ENCODE peak calls at places on chromosome 7, in six cellular contexts. S is ascending aorta, V is HFF-Myc, R is astrocyte of the cerebellum, Q is epithelial cell of esophagus, I is neural crest cell. G is an unnamed sample.
A peak's percentile ranks its signal among the peaks of the same experiment; 100 is the strongest.

GRCh38 chr7:30238721-30239441 is 45.5 kb upstream of the ZNRF2 start:
- DNase-seq in S (peak; percentile 68), V (no peak), R (peak; percentile 22), Q (peak; percentile 98), I (no peak), G (no peak)

GRCh38 chr7:98213874-98214810 is 2.9 kb downstream of the BHLHA15 start:
- DNase-seq in S (peak; percentile 62), V (no peak), R (no peak), Q (no peak), I (no peak), G (no peak)

GRCh38 chr7:29237483-29237882 is 42.9 kb downstream of the CHN2 start:
- DNase-seq in S (no peak), V (no peak), R (no peak), Q (no peak), I (no peak), G (no peak)

GRCh38 chr7:129144095-129144833 is at the start of gene TSPAN33:
- DNase-seq in S (peak; percentile 85), V (no peak), R (peak; percentile 15), Q (peak; percentile 81), I (peak; percentile 69), G (peak; percentile 17)

GRCh38 chr7:108637049-108637621 is 67.5 kb downstream of the DNAJB9 start:
- DNase-seq in S (no peak), V (no peak), R (no peak), Q (no peak), I (no peak), G (no peak)

GRCh38 chr7:26522633-26523032 is 231.0 kb downstream of the SNX10 start:
- DNase-seq in S (no peak), V (no peak), R (no peak), Q (no peak), I (no peak), G (no peak)

GRCh38 chr7:50682573-50682972 is 100.1 kb downstream of the GRB10 start:
- DNase-seq in S (no peak), V (no peak), R (no peak), Q (no peak), I (no peak), G (no peak)

GRCh38 chr7:44977304-44977858 is 1.4 kb downstream of the MYO1G start:
- DNase-seq in S (no peak), V (no peak), R (no peak), Q (peak; percentile 42), I (no peak), G (no peak)

GRCh38 chr7:137996386-137996851 is 5.5 kb downstream of the CREB3L2 start:
- DNase-seq in S (no peak), V (peak; percentile 93), R (peak; percentile 79), Q (no peak), I (no peak), G (no peak)

GRCh38 chr7:99258501-99258900 is 14.1 kb upstream of the MYH16 start:
- DNase-seq in S (no peak), V (no peak), R (no peak), Q (peak; percentile 68), I (no peak), G (no peak)

GRCh38 chr7:6652446-6653011 is 15.4 kb downstream of the ZNF316 start:
- DNase-seq in S (no peak), V (no peak), R (no peak), Q (no peak), I (no peak), G (no peak)

GRCh38 chr7:30160329-30160728 is 25.5 kb downstream of the MTURN start:
- DNase-seq in S (no peak), V (no peak), R (no peak), Q (no peak), I (no peak), G (no peak)

GRCh38 chr7:93245525-93246432 is 13.6 kb downstream of the VPS50 start:
- DNase-seq in S (no peak), V (peak; percentile 7), R (peak; percentile 20), Q (peak; percentile 36), I (no peak), G (no peak)
- TF ChIP-seq CTCF in S (peak; percentile 61), V (peak; percentile 12), R (peak; percentile 15), Q (peak; percentile 46), I (peak; percentile 82), G (peak; percentile 35)

GRCh38 chr7:36155811-36156361 is 2.8 kb downstream of the EEPD1 start:
- DNase-seq in S (peak; percentile 71), V (no peak), R (peak; percentile 38), Q (no peak), I (no peak), G (no peak)
- TF ChIP-seq CTCF in S (no peak), V (no peak), R (no peak), Q (no peak), I (no peak), G (no peak)

GRCh38 chr7:2734761-2735571 is 47.0 kb downstream of the AMZ1 start:
- DNase-seq in S (peak; percentile 70), V (no peak), R (no peak), Q (no peak), I (no peak), G (no peak)

GRCh38 chr7:2734084-2734601 is 46.1 kb downstream of the AMZ1 start:
- DNase-seq in S (peak; percentile 53), V (no peak), R (no peak), Q (no peak), I (no peak), G (no peak)

GRCh38 chr7:2730846-2731770 is 43.1 kb downstream of the AMZ1 start:
- DNase-seq in S (peak; percentile 55), V (no peak), R (no peak), Q (no peak), I (no peak), G (no peak)

GRCh38 chr7:2732388-2732787 is 44.4 kb downstream of the AMZ1 start:
- DNase-seq in S (peak; percentile 52), V (no peak), R (no peak), Q (no peak), I (no peak), G (no peak)

GRCh38 chr7:2732959-2733584 is 45.1 kb downstream of the AMZ1 start:
- DNase-seq in S (peak; percentile 81), V (no peak), R (peak; percentile 28), Q (peak; percentile 90), I (no peak), G (no peak)
- TF ChIP-seq CTCF in S (no peak), V (no peak), R (peak; percentile 4), Q (no peak), I (no peak), G (peak; percentile 4)

DNA sequence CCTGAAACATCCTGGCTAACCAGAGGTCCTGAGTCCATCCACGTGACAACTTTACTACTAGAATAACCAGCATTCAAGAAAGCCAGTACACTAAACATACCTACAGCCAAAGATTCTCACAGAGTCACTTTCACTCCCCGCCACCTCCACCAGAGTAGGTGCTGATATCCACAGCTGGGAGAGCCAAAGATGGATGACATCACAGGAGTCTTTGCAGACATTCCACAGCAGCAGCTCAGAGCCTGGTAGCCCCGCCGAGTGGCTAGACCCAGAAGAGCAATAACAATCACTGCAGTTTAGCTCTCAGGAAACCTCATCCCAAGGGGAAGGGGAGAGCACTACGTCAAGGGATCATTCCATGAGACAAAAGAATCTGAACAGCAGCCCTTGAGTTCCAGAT is 13.5 kb upstream of the ADAM22 start:
- DNase-seq in S (no peak), V (no peak), R (no peak), Q (no peak), I (no peak), G (no peak)
- TF ChIP-seq CTCF in S (no peak), V (no peak), R (no peak), Q (no peak), I (no peak), G (no peak)

DNA sequence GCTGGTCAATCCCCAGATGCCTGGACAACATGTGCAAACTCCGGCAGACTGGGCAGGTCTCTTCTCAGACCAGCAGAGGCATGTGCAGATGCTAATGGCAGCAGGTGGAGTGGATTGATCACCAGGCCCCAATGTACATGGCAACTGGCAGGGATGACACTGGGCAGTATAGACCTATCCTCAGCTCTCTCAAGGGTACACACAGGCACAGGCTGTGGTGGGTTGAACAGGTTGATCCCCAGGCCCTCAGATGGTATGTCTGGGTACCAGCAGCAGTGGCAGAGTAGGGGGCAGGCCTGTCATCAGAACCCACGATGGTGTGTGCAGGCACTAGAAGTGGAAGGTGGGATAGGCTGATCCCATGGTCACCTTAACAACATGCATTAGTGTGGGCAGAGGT is 98.7 kb downstream of the LANCL2 start:
- DNase-seq in S (no peak), V (no peak), R (no peak), Q (no peak), I (no peak), G (no peak)
- TF ChIP-seq CTCF in S (no peak), V (no peak), R (no peak), Q (no peak), I (no peak), G (no peak)

DNA sequence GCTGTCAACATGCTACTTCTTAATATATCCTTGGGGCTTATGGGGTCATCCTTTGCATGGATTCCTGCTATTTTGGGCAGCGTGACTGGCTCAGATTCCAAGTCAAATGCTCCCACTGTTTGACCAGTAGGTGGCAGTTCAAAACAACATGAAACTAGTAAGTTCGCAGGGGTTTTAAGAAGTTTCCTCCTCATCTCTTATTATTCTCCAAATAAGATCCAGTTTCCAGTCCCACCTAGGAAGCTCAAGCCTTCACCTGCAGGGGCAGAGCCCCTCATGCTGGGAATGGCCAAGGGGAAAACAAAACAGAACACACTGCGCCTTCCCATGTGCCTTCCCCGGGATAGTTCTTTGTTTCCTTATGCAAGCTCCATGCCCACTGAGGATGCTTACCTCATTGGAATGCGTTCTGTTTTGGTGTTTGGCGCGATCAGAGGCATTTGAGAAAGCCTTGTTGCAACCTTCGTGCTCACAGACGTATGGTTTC is 259.8 kb downstream of the GLI3 start:
- DNase-seq in S (no peak), V (no peak), R (peak; percentile 42), Q (peak; percentile 68), I (peak; percentile 7), G (no peak)
- TF ChIP-seq CTCF in S (peak; percentile 76), V (peak; percentile 84), R (peak; percentile 85), Q (peak; percentile 80), I (peak; percentile 80), G (peak; percentile 81)

DNA sequence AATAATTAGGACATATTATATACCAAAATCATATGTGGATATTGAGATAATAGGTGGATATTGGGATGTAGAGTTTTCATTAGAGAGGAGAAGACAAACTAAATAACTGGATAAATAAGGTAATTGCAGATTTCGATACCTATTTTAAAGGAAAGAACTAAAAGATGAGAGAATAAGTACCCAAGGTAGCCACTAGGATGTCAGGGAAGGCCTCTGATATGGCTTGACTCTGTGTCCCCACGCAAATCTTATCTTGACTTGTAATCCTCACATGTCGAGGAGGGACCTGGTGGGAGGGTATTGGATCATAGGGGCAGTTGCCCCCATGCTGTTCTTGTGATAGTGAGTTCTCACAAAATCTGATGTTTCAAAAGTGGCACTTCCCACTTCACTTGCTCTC is 44.7 kb upstream of the TMEM229A start:
- DNase-seq in S (no peak), V (no peak), R (no peak), Q (no peak), I (no peak), G (no peak)
- TF ChIP-seq CTCF in S (no peak), V (no peak), R (no peak), Q (no peak), I (peak; percentile 37), G (no peak)

GRCh38 chr7:118803-119376 is 73.5 kb upstream of the FAM20C start:
- DNase-seq in S (no peak), V (no peak), R (no peak), Q (no peak), I (no peak), G (no peak)
- TF ChIP-seq CTCF in S (no peak), V (no peak), R (no peak), Q (no peak), I (no peak), G (peak; percentile 4)